ENCODE peak calls at places on chromosome 16, in nine cellular contexts. One of them, this sample, is unnamed.

GRCh38 chr16:49856741-49857330 is 924 bp upstream of the ZNF423 start:
- DNase-seq in astrocyte of the cerebellum: peak
- DNase-seq in fibroblast of pulmonary artery: peak
- DNase-seq in body of pancreas: peak
- DNase-seq in GM12864: no peak
- DNase-seq in Caco-2: peak
- DNase-seq in upper lobe of right lung: peak
- DNase-seq in neural progenitor cell: peak
- DNase-seq in foreskin fibroblast: peak
- DNase-seq in this sample: peak

GRCh38 chr16:72644911-72645310 is 403.0 kb downstream of the ZFHX3 start:
- DNase-seq in astrocyte of the cerebellum: no peak
- DNase-seq in foreskin fibroblast: no peak
- DNase-seq in Caco-2: no peak
- DNase-seq in upper lobe of right lung: no peak
- DNase-seq in neural progenitor cell: no peak
- DNase-seq in body of pancreas: no peak
- DNase-seq in fibroblast of pulmonary artery: no peak
- DNase-seq in GM12864: no peak
- DNase-seq in this sample: no peak

GRCh38 chr16:6682142-6682811 is 650.4 kb upstream of the RBFOX1 start:
- DNase-seq in fibroblast of pulmonary artery: no peak
- DNase-seq in foreskin fibroblast: no peak
- DNase-seq in upper lobe of right lung: peak
- DNase-seq in neural progenitor cell: peak
- DNase-seq in astrocyte of the cerebellum: no peak
- DNase-seq in GM12864: no peak
- DNase-seq in Caco-2: peak
- DNase-seq in body of pancreas: peak
- DNase-seq in this sample: no peak

GRCh38 chr16:89795676-89796075 is 20.8 kb downstream of the FANCA start:
- DNase-seq in upper lobe of right lung: no peak
- DNase-seq in neural progenitor cell: no peak
- DNase-seq in astrocyte of the cerebellum: no peak
- DNase-seq in fibroblast of pulmonary artery: no peak
- DNase-seq in body of pancreas: no peak
- DNase-seq in Caco-2: no peak
- DNase-seq in GM12864: no peak
- DNase-seq in foreskin fibroblast: no peak
- DNase-seq in this sample: no peak

GRCh38 chr16:80167657-80168056 is 373.1 kb upstream of the DYNLRB2 start:
- DNase-seq in GM12864: no peak
- DNase-seq in body of pancreas: no peak
- DNase-seq in upper lobe of right lung: no peak
- DNase-seq in fibroblast of pulmonary artery: no peak
- DNase-seq in Caco-2: no peak
- DNase-seq in neural progenitor cell: no peak
- DNase-seq in astrocyte of the cerebellum: no peak
- DNase-seq in foreskin fibroblast: no peak
- DNase-seq in this sample: no peak

GRCh38 chr16:28304214-28304613 is 11.9 kb downstream of the SBK1 start:
- DNase-seq in GM12864: no peak
- DNase-seq in foreskin fibroblast: peak
- DNase-seq in neural progenitor cell: peak
- DNase-seq in upper lobe of right lung: no peak
- DNase-seq in body of pancreas: peak
- DNase-seq in Caco-2: peak
- DNase-seq in astrocyte of the cerebellum: no peak
- DNase-seq in fibroblast of pulmonary artery: peak
- DNase-seq in this sample: peak

GRCh38 chr16:74724820-74725549 is 24.3 kb upstream of the MLKL start:
- DNase-seq in neural progenitor cell: no peak
- DNase-seq in fibroblast of pulmonary artery: peak
- DNase-seq in Caco-2: no peak
- DNase-seq in foreskin fibroblast: peak
- DNase-seq in astrocyte of the cerebellum: peak
- DNase-seq in GM12864: no peak
- DNase-seq in body of pancreas: no peak
- DNase-seq in upper lobe of right lung: no peak
- DNase-seq in this sample: peak

GRCh38 chr16:25143898-25144297 is 32.4 kb downstream of the LCMT1 start:
- DNase-seq in upper lobe of right lung: no peak
- DNase-seq in foreskin fibroblast: peak
- DNase-seq in astrocyte of the cerebellum: no peak
- DNase-seq in fibroblast of pulmonary artery: no peak
- DNase-seq in Caco-2: peak
- DNase-seq in GM12864: no peak
- DNase-seq in body of pancreas: peak
- DNase-seq in neural progenitor cell: peak
- DNase-seq in this sample: no peak

GRCh38 chr16:31477220-31478216 is 5.4 kb upstream of the SLC5A2 start:
- DNase-seq in astrocyte of the cerebellum: no peak
- DNase-seq in upper lobe of right lung: peak
- DNase-seq in fibroblast of pulmonary artery: no peak
- DNase-seq in neural progenitor cell: peak
- DNase-seq in Caco-2: peak
- DNase-seq in body of pancreas: peak
- DNase-seq in foreskin fibroblast: no peak
- DNase-seq in GM12864: no peak
- DNase-seq in this sample: no peak
- H3K4me3 ChIP-seq in astrocyte of the cerebellum: no peak
- H3K4me3 ChIP-seq in upper lobe of right lung: peak
- H3K4me3 ChIP-seq in fibroblast of pulmonary artery: no peak
- H3K4me3 ChIP-seq in neural progenitor cell: peak
- H3K4me3 ChIP-seq in Caco-2: peak
- H3K4me3 ChIP-seq in body of pancreas: peak
- H3K4me3 ChIP-seq in foreskin fibroblast: no peak
- H3K4me3 ChIP-seq in GM12864: peak
- H3K4me3 ChIP-seq in this sample: no peak

GRCh38 chr16:10877472-10877946 is 507 bp downstream of the CIITA start:
- DNase-seq in body of pancreas: no peak
- DNase-seq in neural progenitor cell: no peak
- DNase-seq in GM12864: no peak
- DNase-seq in upper lobe of right lung: peak
- DNase-seq in foreskin fibroblast: no peak
- DNase-seq in astrocyte of the cerebellum: no peak
- DNase-seq in fibroblast of pulmonary artery: no peak
- DNase-seq in Caco-2: peak
- DNase-seq in this sample: no peak
- H3K4me3 ChIP-seq in body of pancreas: no peak
- H3K4me3 ChIP-seq in neural progenitor cell: no peak
- H3K4me3 ChIP-seq in GM12864: peak
- H3K4me3 ChIP-seq in upper lobe of right lung: peak
- H3K4me3 ChIP-seq in foreskin fibroblast: no peak
- H3K4me3 ChIP-seq in astrocyte of the cerebellum: no peak
- H3K4me3 ChIP-seq in fibroblast of pulmonary artery: no peak
- H3K4me3 ChIP-seq in Caco-2: no peak
- H3K4me3 ChIP-seq in this sample: no peak

DNA sequence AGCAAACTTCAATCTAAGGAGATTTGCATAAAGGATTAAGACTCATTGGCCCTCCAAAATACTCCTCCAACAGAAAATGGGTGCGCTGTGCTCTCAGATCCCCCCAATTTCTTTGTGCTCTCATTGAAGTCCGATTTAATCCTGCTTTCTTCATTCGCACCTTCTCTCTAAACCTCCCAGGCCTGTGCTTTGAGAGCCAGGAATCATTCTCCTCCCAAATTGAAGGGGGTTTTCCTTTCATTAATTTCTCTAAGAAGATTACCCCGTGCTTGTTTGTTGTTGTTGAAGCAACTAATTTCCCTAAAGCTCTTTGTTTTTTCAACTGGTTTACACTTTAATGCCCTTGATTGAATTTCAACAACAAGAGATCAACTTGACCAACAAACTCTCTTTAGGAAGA is 304.2 kb upstream of the IRX3 start:
- DNase-seq in body of pancreas: no peak
- DNase-seq in foreskin fibroblast: no peak
- DNase-seq in Caco-2: no peak
- DNase-seq in GM12864: no peak
- DNase-seq in fibroblast of pulmonary artery: no peak
- DNase-seq in astrocyte of the cerebellum: no peak
- DNase-seq in neural progenitor cell: peak
- DNase-seq in upper lobe of right lung: no peak
- DNase-seq in this sample: no peak
- H3K4me3 ChIP-seq in body of pancreas: no peak
- H3K4me3 ChIP-seq in foreskin fibroblast: no peak
- H3K4me3 ChIP-seq in Caco-2: no peak
- H3K4me3 ChIP-seq in GM12864: no peak
- H3K4me3 ChIP-seq in fibroblast of pulmonary artery: no peak
- H3K4me3 ChIP-seq in astrocyte of the cerebellum: no peak
- H3K4me3 ChIP-seq in neural progenitor cell: no peak
- H3K4me3 ChIP-seq in upper lobe of right lung: no peak
- H3K4me3 ChIP-seq in this sample: no peak

GRCh38 chr16:64892843-64893242 is 229.0 kb downstream of the CDH11 start:
- DNase-seq in GM12864: no peak
- DNase-seq in upper lobe of right lung: no peak
- DNase-seq in Caco-2: no peak
- DNase-seq in fibroblast of pulmonary artery: peak
- DNase-seq in astrocyte of the cerebellum: peak
- DNase-seq in foreskin fibroblast: peak
- DNase-seq in body of pancreas: no peak
- DNase-seq in neural progenitor cell: no peak
- DNase-seq in this sample: peak
- H3K4me3 ChIP-seq in GM12864: no peak
- H3K4me3 ChIP-seq in upper lobe of right lung: no peak
- H3K4me3 ChIP-seq in Caco-2: no peak
- H3K4me3 ChIP-seq in fibroblast of pulmonary artery: no peak
- H3K4me3 ChIP-seq in astrocyte of the cerebellum: no peak
- H3K4me3 ChIP-seq in foreskin fibroblast: peak
- H3K4me3 ChIP-seq in body of pancreas: no peak
- H3K4me3 ChIP-seq in neural progenitor cell: no peak
- H3K4me3 ChIP-seq in this sample: no peak

This sample was measured in fibroblast of mammary gland.